ENCODE peak calls at places on chromosomes 12 and 14, in four cellular contexts. One of them, this sample, is unnamed.

GRCh38 chr12:101962486-101962885 is 85.1 kb downstream of the DRAM1 start:
- DNase-seq in lung: peak
- DNase-seq in fibroblast of mammary gland: peak
- DNase-seq in fibroblast of villous mesenchyme: no peak
- DNase-seq in this sample: peak

GRCh38 chr12:110694330-110694891 is 5.5 kb upstream of the HVCN1 start:
- DNase-seq in lung: no peak
- DNase-seq in fibroblast of mammary gland: no peak
- DNase-seq in fibroblast of villous mesenchyme: no peak
- DNase-seq in this sample: no peak

GRCh38 chr12:101280006-101280505 is at the start of gene UTP20:
- DNase-seq in lung: peak
- DNase-seq in fibroblast of mammary gland: peak
- DNase-seq in fibroblast of villous mesenchyme: peak
- DNase-seq in this sample: peak

GRCh38 chr12:71589478-71589881 is 74.2 kb downstream of the ZFC3H1 start:
- DNase-seq in lung: no peak
- DNase-seq in fibroblast of mammary gland: peak
- DNase-seq in fibroblast of villous mesenchyme: no peak
- DNase-seq in this sample: no peak

GRCh38 chr14:62185078-62185477 is 422.9 kb downstream of the SNAPC1 start:
- DNase-seq in lung: no peak
- DNase-seq in fibroblast of mammary gland: peak
- DNase-seq in fibroblast of villous mesenchyme: no peak
- DNase-seq in this sample: no peak

GRCh38 chr12:83198291-83198690 is 511.6 kb downstream of the TMTC2 start:
- DNase-seq in lung: no peak
- DNase-seq in fibroblast of mammary gland: no peak
- DNase-seq in fibroblast of villous mesenchyme: no peak
- DNase-seq in this sample: no peak

GRCh38 chr14:51396222-51396815 is 156.3 kb downstream of the TMX1 start:
- DNase-seq in lung: no peak
- DNase-seq in fibroblast of mammary gland: peak
- DNase-seq in fibroblast of villous mesenchyme: peak
- DNase-seq in this sample: peak

GRCh38 chr12:76696186-76696585 is 67.7 kb upstream of the ZDHHC17 start:
- DNase-seq in lung: no peak
- DNase-seq in fibroblast of mammary gland: no peak
- DNase-seq in fibroblast of villous mesenchyme: no peak
- DNase-seq in this sample: no peak

GRCh38 chr12:69898236-69898635 is 73.2 kb downstream of the MYRFL start:
- DNase-seq in lung: no peak
- DNase-seq in fibroblast of mammary gland: peak
- DNase-seq in fibroblast of villous mesenchyme: peak
- DNase-seq in this sample: peak

GRCh38 chr14:71952381-71953363 is 20.4 kb downstream of the RGS6 start:
- DNase-seq in lung: no peak
- DNase-seq in fibroblast of mammary gland: peak
- DNase-seq in fibroblast of villous mesenchyme: no peak
- DNase-seq in this sample: no peak

GRCh38 chr12:131863711-131864396 is 30.6 kb upstream of the ULK1 start:
- DNase-seq in lung: no peak
- DNase-seq in fibroblast of mammary gland: no peak
- DNase-seq in fibroblast of villous mesenchyme: peak
- DNase-seq in this sample: no peak

GRCh38 chr12:45938566-45938965 is 51.8 kb downstream of the SCAF11 start:
- DNase-seq in lung: no peak
- DNase-seq in fibroblast of mammary gland: peak
- DNase-seq in fibroblast of villous mesenchyme: peak
- DNase-seq in this sample: no peak

GRCh38 chr12:3725267-3726115 is 27.4 kb downstream of the CRACR2A start:
- DNase-seq in lung: no peak
- DNase-seq in fibroblast of mammary gland: peak
- DNase-seq in fibroblast of villous mesenchyme: peak
- DNase-seq in this sample: peak

GRCh38 chr12:116484807-116485206 is 74.4 kb upstream of the MAP1LC3B2 start:
- DNase-seq in lung: no peak
- DNase-seq in fibroblast of mammary gland: peak
- DNase-seq in fibroblast of villous mesenchyme: peak
- DNase-seq in this sample: peak

GRCh38 chr12:52186135-52186840 is 5.5 kb downstream of the KRT80 start:
- DNase-seq in lung: no peak
- DNase-seq in fibroblast of mammary gland: peak
- DNase-seq in fibroblast of villous mesenchyme: peak
- DNase-seq in this sample: peak

GRCh38 chr12:50425859-50426258 is 25.2 kb downstream of the LARP4 start:
- DNase-seq in lung: no peak
- DNase-seq in fibroblast of mammary gland: no peak
- DNase-seq in fibroblast of villous mesenchyme: no peak
- DNase-seq in this sample: no peak

GRCh38 chr12:95549392-95550084 is 1.7 kb downstream of the USP44 start:
- DNase-seq in lung: no peak
- DNase-seq in fibroblast of mammary gland: no peak
- DNase-seq in fibroblast of villous mesenchyme: no peak
- DNase-seq in this sample: no peak
- H3K4me3 ChIP-seq in lung: no peak
- H3K4me3 ChIP-seq in fibroblast of mammary gland: no peak
- H3K4me3 ChIP-seq in fibroblast of villous mesenchyme: no peak
- H3K4me3 ChIP-seq in this sample: no peak

GRCh38 chr14:41636492-41637392 is 30.1 kb downstream of the LRFN5 start:
- DNase-seq in lung: no peak
- DNase-seq in fibroblast of mammary gland: no peak
- DNase-seq in fibroblast of villous mesenchyme: no peak
- DNase-seq in this sample: no peak
- TF ChIP-seq CTCF in lung: no peak
- TF ChIP-seq CTCF in fibroblast of mammary gland: peak
- TF ChIP-seq CTCF in fibroblast of villous mesenchyme: no peak
- TF ChIP-seq CTCF in this sample: no peak

DNA sequence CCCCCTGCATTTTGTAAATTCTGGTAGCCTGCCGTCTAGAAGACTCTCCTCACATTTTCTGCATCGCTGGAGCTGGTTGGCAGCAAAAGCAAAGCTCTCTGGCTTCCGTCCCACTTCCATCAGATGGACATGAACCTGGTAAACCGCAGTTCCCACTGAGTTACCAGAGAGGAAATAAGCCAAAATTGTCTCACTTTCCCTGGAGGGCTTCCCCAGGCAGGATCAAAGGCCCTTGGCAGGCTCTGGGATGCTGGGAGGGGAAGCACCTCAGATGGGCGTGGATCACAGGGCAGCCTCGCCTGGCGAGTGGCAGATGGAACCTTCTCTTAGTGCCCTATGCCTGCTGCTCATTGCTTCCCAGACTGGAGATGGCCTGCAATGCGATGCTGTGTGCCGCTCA is 243.6 kb downstream of the TMEM132C start:
- DNase-seq in lung: no peak
- DNase-seq in fibroblast of mammary gland: no peak
- DNase-seq in fibroblast of villous mesenchyme: no peak
- DNase-seq in this sample: no peak
- H3K4me3 ChIP-seq in lung: no peak
- H3K4me3 ChIP-seq in fibroblast of mammary gland: no peak
- H3K4me3 ChIP-seq in fibroblast of villous mesenchyme: no peak
- H3K4me3 ChIP-seq in this sample: no peak

DNA sequence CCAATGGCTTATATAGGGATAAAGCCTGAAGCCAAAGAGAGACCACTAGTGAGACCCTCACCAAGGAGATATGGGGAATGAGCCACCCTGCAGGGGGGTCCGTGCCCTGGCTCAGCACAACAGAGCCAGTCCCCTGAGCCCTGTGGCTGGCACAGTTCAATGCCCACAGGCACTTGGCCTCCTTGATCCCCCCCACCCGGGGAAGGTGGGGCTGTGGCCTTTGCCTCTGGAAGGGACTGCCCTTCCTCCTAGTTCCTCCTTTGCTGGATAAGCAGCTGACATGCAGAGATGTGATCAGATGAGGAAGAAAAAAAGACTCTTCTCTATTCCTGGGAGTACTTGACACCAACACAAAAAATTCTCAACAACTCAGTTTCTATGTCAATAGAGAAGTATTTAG is 19.9 kb downstream of the TTC7B start:
- DNase-seq in lung: no peak
- DNase-seq in fibroblast of mammary gland: no peak
- DNase-seq in fibroblast of villous mesenchyme: no peak
- DNase-seq in this sample: no peak
- TF ChIP-seq CTCF in lung: no peak
- TF ChIP-seq CTCF in fibroblast of mammary gland: no peak
- TF ChIP-seq CTCF in fibroblast of villous mesenchyme: no peak
- TF ChIP-seq CTCF in this sample: no peak

GRCh38 chr12:93802698-93803097 is 125.5 kb downstream of the CRADD start:
- DNase-seq in lung: no peak
- DNase-seq in fibroblast of mammary gland: peak
- DNase-seq in fibroblast of villous mesenchyme: peak
- DNase-seq in this sample: peak
- H3K4me3 ChIP-seq in lung: no peak
- H3K4me3 ChIP-seq in fibroblast of mammary gland: no peak
- H3K4me3 ChIP-seq in fibroblast of villous mesenchyme: no peak
- H3K4me3 ChIP-seq in this sample: no peak

GRCh38 chr14:100031506-100032281 is 33.5 kb upstream of the EVL start:
- DNase-seq in lung: peak
- DNase-seq in fibroblast of mammary gland: peak
- DNase-seq in fibroblast of villous mesenchyme: peak
- DNase-seq in this sample: peak
- TF ChIP-seq CTCF in lung: no peak
- TF ChIP-seq CTCF in fibroblast of mammary gland: no peak
- TF ChIP-seq CTCF in fibroblast of villous mesenchyme: no peak
- TF ChIP-seq CTCF in this sample: peak

GRCh38 chr12:115450710-115451109 is 766.7 kb upstream of the TBX3 start:
- DNase-seq in lung: no peak
- DNase-seq in fibroblast of mammary gland: no peak
- DNase-seq in fibroblast of villous mesenchyme: no peak
- DNase-seq in this sample: no peak

GRCh38 chr12:115450017-115450416 is 766.0 kb upstream of the TBX3 start:
- DNase-seq in lung: no peak
- DNase-seq in fibroblast of mammary gland: no peak
- DNase-seq in fibroblast of villous mesenchyme: no peak
- DNase-seq in this sample: no peak

GRCh38 chr12:115452751-115453281 is 768.8 kb upstream of the TBX3 start:
- DNase-seq in lung: no peak
- DNase-seq in fibroblast of mammary gland: no peak
- DNase-seq in fibroblast of villous mesenchyme: no peak
- DNase-seq in this sample: no peak

GRCh38 chr12:115451151-115451784 is 767.3 kb upstream of the TBX3 start:
- DNase-seq in lung: no peak
- DNase-seq in fibroblast of mammary gland: no peak
- DNase-seq in fibroblast of villous mesenchyme: no peak
- DNase-seq in this sample: no peak

DNA sequence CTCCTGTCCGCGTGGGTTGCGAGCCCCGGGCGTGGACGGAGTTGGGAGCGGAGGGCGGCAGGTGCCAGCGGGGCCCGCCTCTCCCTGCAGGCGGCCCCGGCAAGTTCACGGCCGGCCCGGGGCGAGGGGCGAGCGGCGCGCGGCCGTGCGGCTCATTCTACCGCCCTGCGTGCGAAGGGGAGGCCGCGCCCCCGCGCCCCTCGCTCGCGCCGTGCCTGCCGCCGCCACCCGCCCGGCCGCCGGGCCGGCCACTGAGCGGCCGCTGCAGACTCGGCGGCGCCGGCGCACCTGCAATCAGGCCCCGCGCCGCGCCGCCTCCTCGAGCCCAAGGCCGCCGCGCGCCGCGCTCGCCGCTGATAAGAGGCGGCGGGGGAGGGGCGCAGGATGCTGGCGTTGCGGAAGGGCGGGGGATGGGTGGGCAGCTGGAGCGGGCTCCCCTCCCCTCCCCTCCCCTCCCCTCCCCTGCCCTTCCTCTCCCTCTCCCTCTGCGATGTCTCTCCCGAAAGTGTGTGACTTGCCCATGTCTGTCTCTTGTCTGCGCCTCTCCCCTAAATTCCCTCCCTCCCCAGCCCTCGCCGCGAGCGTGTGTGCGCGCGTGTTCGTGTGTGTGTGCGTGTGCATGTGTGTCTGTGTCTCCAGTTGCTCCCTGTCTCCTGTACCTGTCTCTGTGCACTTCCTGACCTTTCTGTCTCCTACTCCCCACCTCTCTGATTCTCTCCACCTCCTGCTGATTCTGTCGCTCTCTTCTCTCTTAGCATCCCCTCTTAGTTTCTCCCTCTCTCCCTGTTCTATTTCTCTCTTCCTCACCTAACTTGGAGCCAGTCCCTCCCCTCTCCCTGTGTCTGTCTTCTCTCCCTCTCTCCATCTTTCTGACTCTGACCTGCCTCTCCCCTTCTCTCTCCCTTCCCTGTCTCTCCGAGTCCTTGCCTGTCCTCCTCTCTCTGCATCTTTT is 768.1 kb upstream of the TBX3 start:
- DNase-seq in lung: no peak
- DNase-seq in fibroblast of mammary gland: no peak
- DNase-seq in fibroblast of villous mesenchyme: peak
- DNase-seq in this sample: no peak
- H3K4me3 ChIP-seq in lung: no peak
- H3K4me3 ChIP-seq in fibroblast of mammary gland: peak
- H3K4me3 ChIP-seq in fibroblast of villous mesenchyme: peak
- H3K4me3 ChIP-seq in this sample: peak

GRCh38 chr14:100466111-100466856 is 120.9 kb downstream of the BEGAIN start:
- DNase-seq in lung: no peak
- DNase-seq in fibroblast of mammary gland: no peak
- DNase-seq in fibroblast of villous mesenchyme: no peak
- DNase-seq in this sample: no peak
- TF ChIP-seq CTCF in lung: no peak
- TF ChIP-seq CTCF in fibroblast of mammary gland: no peak
- TF ChIP-seq CTCF in fibroblast of villous mesenchyme: no peak
- TF ChIP-seq CTCF in this sample: no peak